ENCODE peak calls at places on chromosomes 6 and 20, in nine cellular contexts. C is stimulated activated CD4-positive, alpha-beta T cell treated with anti-CD3 and anti-CD28 coated beads, Interleukin-1b, Interleukin-23, amount 100 ng/mL, for 4 hours; P is activated gamma-delta T cell; D is adrenal gland; A is stimulated activated CD8-positive, alpha-beta memory T cell treated with anti-CD3 and anti-CD28 coated beads, Interleukin-2, amount 100 ng/mL, for 1 hour; Y is amygdala; L is A172; G is CD4-positive, alpha-beta T cell; F is NCI-H510A. Z is an unnamed sample.

GRCh38 chr6:11007715-11008608 is 36.1 kb downstream of the ELOVL2 start:
- DNase-seq in C (no peak), P (no peak), D (no peak), A (no peak), Y (no peak), L (peak), G (no peak), F (no peak), Z (no peak)

GRCh38 chr20:43744966-43745733 is 18.3 kb upstream of the GTSF1L start:
- DNase-seq in C (no peak), P (no peak), D (no peak), A (no peak), Y (no peak), L (no peak), G (no peak), F (no peak), Z (no peak)

GRCh38 chr6:91678679-91679078 is 1091.8 kb upstream of the MAP3K7 start:
- DNase-seq in C (no peak), P (no peak), D (no peak), A (no peak), Y (no peak), L (no peak), G (no peak), F (no peak), Z (no peak)

GRCh38 chr6:1111361-1111760 is 200.5 kb upstream of the FOXQ1 start:
- DNase-seq in C (no peak), P (no peak), D (no peak), A (no peak), Y (no peak), L (no peak), G (no peak), F (no peak), Z (no peak)

GRCh38 chr6:90350689-90351554 is 54.3 kb upstream of the BACH2 start:
- DNase-seq in C (no peak), P (no peak), D (no peak), A (peak), Y (no peak), L (no peak), G (peak), F (no peak), Z (no peak)

GRCh38 chr6:136989591-136990578 is 54.9 kb downstream of the IL20RA start:
- DNase-seq in C (no peak), P (no peak), D (peak), A (no peak), Y (no peak), L (peak), G (no peak), F (no peak), Z (peak)

GRCh38 chr6:170173416-170173990 is 117.4 kb downstream of the DLL1 start:
- DNase-seq in C (no peak), P (no peak), D (peak), A (no peak), Y (no peak), L (no peak), G (no peak), F (no peak), Z (no peak)

GRCh38 chr6:6806793-6807518 is 218.4 kb downstream of the LY86 start:
- DNase-seq in C (no peak), P (no peak), D (peak), A (no peak), Y (peak), L (no peak), G (no peak), F (no peak), Z (no peak)

GRCh38 chr20:62310757-62311121 is 7.9 kb downstream of the ADRM1 start:
- DNase-seq in C (no peak), P (no peak), D (no peak), A (no peak), Y (no peak), L (peak), G (no peak), F (no peak), Z (no peak)

GRCh38 chr20:62980970-62981369 is 25.8 kb downstream of the BHLHE23 start:
- DNase-seq in C (peak), P (peak), D (no peak), A (no peak), Y (no peak), L (no peak), G (peak), F (no peak), Z (no peak)

GRCh38 chr6:20877008-20877937 is 343.0 kb downstream of the CDKAL1 start:
- DNase-seq in C (no peak), P (no peak), D (peak), A (no peak), Y (no peak), L (peak), G (no peak), F (no peak), Z (no peak)

GRCh38 chr6:34145161-34146020 is 496 bp downstream of the GRM4 start:
- DNase-seq in C (peak), P (peak), D (no peak), A (no peak), Y (no peak), L (peak), G (peak), F (peak), Z (peak)

GRCh38 chr6:3786131-3786530 is 34.6 kb upstream of the PXDC1 start:
- DNase-seq in C (no peak), P (no peak), D (no peak), A (no peak), Y (no peak), L (no peak), G (no peak), F (no peak), Z (no peak)

GRCh38 chr6:30885481-30885998 is 1.2 kb downstream of the DDR1 start:
- DNase-seq in C (no peak), P (no peak), D (no peak), A (no peak), Y (no peak), L (peak), G (no peak), F (no peak), Z (no peak)

GRCh38 chr20:44700306-44700705 is 14.9 kb upstream of the CCN5 start:
- DNase-seq in C (no peak), P (no peak), D (no peak), A (no peak), Y (no peak), L (no peak), G (no peak), F (no peak), Z (no peak)

GRCh38 chr6:132715204-132715603 is 1.3 kb upstream of the VNN1 start:
- DNase-seq in C (no peak), P (no peak), D (peak), A (no peak), Y (peak), L (peak), G (no peak), F (no peak), Z (peak)

GRCh38 chr6:160357088-160357487 is 8.9 kb downstream of the SLC22A3 start:
- DNase-seq in C (no peak), P (no peak), D (no peak), A (no peak), Y (no peak), L (no peak), G (no peak), F (no peak), Z (no peak)

GRCh38 chr6:87832025-87832825 is 130.2 kb upstream of the AKIRIN2 start:
- DNase-seq in C (no peak), P (no peak), D (no peak), A (no peak), Y (no peak), L (peak), G (no peak), F (no peak), Z (no peak)

GRCh38 chr6:28695671-28696537 is 170.2 kb downstream of the GPX5 start:
- DNase-seq in C (no peak), P (no peak), D (no peak), A (no peak), Y (no peak), L (no peak), G (no peak), F (no peak), Z (no peak)

GRCh38 chr6:137933696-137934095 is 66.6 kb downstream of the TNFAIP3 start:
- DNase-seq in C (no peak), P (no peak), D (no peak), A (no peak), Y (no peak), L (no peak), G (no peak), F (no peak), Z (no peak)

GRCh38 chr6:140052757-140053729 is 678.6 kb upstream of the CITED2 start:
- DNase-seq in C (no peak), P (no peak), D (no peak), A (no peak), Y (no peak), L (peak), G (no peak), F (no peak), Z (peak)

GRCh38 chr6:45378324-45378926 is 691 bp upstream of the SUPT3H start:
- DNase-seq in C (peak), P (peak), D (no peak), A (no peak), Y (peak), L (no peak), G (no peak), F (peak), Z (no peak)

GRCh38 chr6:71262914-71263313 is 25.7 kb upstream of the OGFRL1 start:
- DNase-seq in C (no peak), P (no peak), D (no peak), A (no peak), Y (no peak), L (no peak), G (no peak), F (no peak), Z (no peak)

GRCh38 chr6:101545171-101545570 is 151.7 kb downstream of the GRIK2 start:
- DNase-seq in C (no peak), P (no peak), D (no peak), A (no peak), Y (no peak), L (no peak), G (no peak), F (no peak), Z (no peak)

GRCh38 chr6:113881473-113881980 is 24.4 kb downstream of the MARCKS start:
- DNase-seq in C (no peak), P (no peak), D (no peak), A (no peak), Y (no peak), L (no peak), G (no peak), F (no peak), Z (no peak)

GRCh38 chr6:134310206-134310605 is 7.7 kb downstream of the SGK1 start:
- DNase-seq in C (no peak), P (no peak), D (no peak), A (no peak), Y (no peak), L (no peak), G (no peak), F (no peak), Z (no peak)

GRCh38 chr6:158803733-158804143 is 15.4 kb downstream of the EZR start:
- DNase-seq in C (no peak), P (no peak), D (no peak), A (no peak), Y (no peak), L (peak), G (no peak), F (peak), Z (peak)

GRCh38 chr6:166675736-166676135 is 48.7 kb upstream of the RPS6KA2 start:
- DNase-seq in C (no peak), P (no peak), D (no peak), A (no peak), Y (no peak), L (no peak), G (no peak), F (peak), Z (no peak)

GRCh38 chr6:134642217-134642616 is 307.7 kb downstream of the ALDH8A1 start:
- DNase-seq in C (no peak), P (no peak), D (no peak), A (no peak), Y (no peak), L (no peak), G (no peak), F (no peak), Z (no peak)

GRCh38 chr6:155974967-155975366 is 519.3 kb upstream of the NOX3 start:
- DNase-seq in C (no peak), P (no peak), D (no peak), A (no peak), Y (no peak), L (no peak), G (no peak), F (no peak), Z (no peak)

GRCh38 chr20:19460386-19460785 is 247.9 kb downstream of the SLC24A3 start:
- DNase-seq in C (no peak), P (no peak), D (no peak), A (no peak), Y (no peak), L (no peak), G (no peak), F (no peak), Z (no peak)

GRCh38 chr20:32052792-32053362 is 835 bp downstream of the HCK start:
- DNase-seq in C (no peak), P (no peak), D (no peak), A (no peak), Y (no peak), L (no peak), G (no peak), F (no peak), Z (no peak)

GRCh38 chr6:25599516-25600060 is 52.4 kb upstream of the SCGN start:
- DNase-seq in C (no peak), P (no peak), D (no peak), A (no peak), Y (no peak), L (no peak), G (no peak), F (no peak), Z (no peak)

GRCh38 chr6:163457637-163458561 is 43.4 kb downstream of the QKI start:
- DNase-seq in C (no peak), P (no peak), D (peak), A (no peak), Y (no peak), L (peak), G (no peak), F (no peak), Z (no peak)

GRCh38 chr6:137709424-137710281 is 157.4 kb upstream of the TNFAIP3 start:
- DNase-seq in C (no peak), P (no peak), D (no peak), A (no peak), Y (no peak), L (no peak), G (no peak), F (no peak), Z (no peak)

GRCh38 chr6:3228046-3228671 is 706 bp upstream of the TUBB2B start:
- DNase-seq in C (no peak), P (no peak), D (no peak), A (no peak), Y (no peak), L (no peak), G (no peak), F (peak), Z (peak)

Z was measured in endothelial cell.